ENCODE peak calls at places on chromosomes 1 and 21, in nine cellular contexts. S is K562, X is heart left ventricle, H is uterus, G is testis, R is GM12892, Y is breast epithelium, Q is GM12891, L is esophagus squamous epithelium. F is an unnamed sample.

GRCh38 chr1:71930526-71930925 is 351.8 kb downstream of the NEGR1 start:
- DNase-seq in Y (no peak), G (no peak), L (no peak), R (no peak), H (no peak), S (no peak), Q (no peak), X (no peak), F (no peak)

GRCh38 chr1:183676515-183677189 is 23.5 kb upstream of the APOBEC4 start:
- DNase-seq in Q (no peak), G (no peak), H (no peak), R (no peak), L (no peak), S (no peak), Y (no peak), X (no peak), F (no peak)

GRCh38 chr21:31660134-31660565 is 657 bp downstream of the SOD1 start:
- DNase-seq in L (no peak), X (no peak), H (peak; percentile 47), S (no peak), Q (no peak), G (peak; percentile 43), R (peak; percentile 37), Y (no peak), F (peak; percentile 38)

GRCh38 chr1:205950280-205950679 is 7.0 kb upstream of the SLC26A9 start:
- DNase-seq in Y (peak; percentile 68), R (no peak), H (no peak), X (no peak), G (peak; percentile 69), L (no peak), S (no peak), Q (no peak), F (no peak)

GRCh38 chr1:3567405-3567804 is 43.9 kb downstream of the MEGF6 start:
- DNase-seq in Y (no peak), X (no peak), Q (no peak), H (no peak), S (no peak), R (no peak), G (no peak), L (no peak), F (no peak)

GRCh38 chr1:232589809-232590741 is 39.9 kb downstream of the SIPA1L2 start:
- DNase-seq in H (no peak), L (no peak), G (no peak), X (no peak), S (no peak), R (no peak), Y (no peak), Q (no peak), F (no peak)

GRCh38 chr1:229130028-229130668 is 140.8 kb upstream of the RAB4A start:
- DNase-seq in X (peak; percentile 56), R (no peak), G (peak; percentile 44), S (no peak), L (no peak), Y (no peak), H (no peak), Q (no peak), F (no peak)

GRCh38 chr1:209885403-209886218 is 52.4 kb upstream of the SYT14 start:
- DNase-seq in S (no peak), H (no peak), L (no peak), Q (no peak), Y (no peak), G (no peak), R (no peak), X (no peak), F (no peak)

GRCh38 chr1:6582370-6582769 is 2.6 kb downstream of the ZBTB48 start:
- DNase-seq in X (no peak), S (no peak), G (no peak), L (no peak), H (no peak), R (no peak), Q (no peak), Y (no peak), F (no peak)

GRCh38 chr1:228166170-228166936 is 749 bp downstream of the IBA57 start:
- DNase-seq in H (no peak), L (no peak), Y (peak; percentile 83), G (peak; percentile 78), R (no peak), X (peak; percentile 75), Q (no peak), S (peak; percentile 82), F (peak; percentile 72)

GRCh38 chr1:101366513-101367215 is 129.8 kb downstream of the S1PR1 start:
- DNase-seq in R (no peak), Q (no peak), X (no peak), L (no peak), H (no peak), Y (no peak), S (no peak), G (no peak), F (no peak)

GRCh38 chr21:37670883-37671282 is 245.4 kb downstream of the KCNJ6 start:
- DNase-seq in H (no peak), S (no peak), G (no peak), Q (no peak), Y (no peak), L (no peak), X (no peak), R (no peak), F (no peak)

GRCh38 chr1:77783141-77783540 is 3.7 kb downstream of the MIGA1 start:
- DNase-seq in Y (no peak), L (no peak), G (no peak), X (no peak), S (no peak), Q (no peak), R (no peak), H (no peak), F (no peak)

GRCh38 chr1:77776007-77776725 is 3.3 kb upstream of the MIGA1 start:
- DNase-seq in S (no peak), R (no peak), Q (no peak), L (no peak), H (no peak), Y (no peak), X (no peak), G (no peak), F (no peak)

GRCh38 chr1:77781683-77782082 is 2.2 kb downstream of the MIGA1 start:
- DNase-seq in Q (no peak), Y (no peak), X (no peak), H (no peak), R (no peak), G (no peak), L (no peak), S (no peak), F (no peak)

GRCh38 chr1:77779529-77780281 is at the start of gene MIGA1:
- DNase-seq in X (peak; percentile 92), S (peak; percentile 95), Y (peak; percentile 79), G (peak; percentile 97), R (peak; percentile 70), Q (peak; percentile 65), L (peak; percentile 35), H (peak; percentile 85), F (peak; percentile 70)
- TF ChIP-seq POLR2A in X (no peak), S (peak; percentile 71), Y (no peak), G (no peak), R (peak; percentile 63), Q (peak; percentile 67), L (no peak), H (no peak), F (peak; percentile 73)

GRCh38 chr21:44528634-44528995 is 11.4 kb downstream of the KRTAP10-1 start:
- DNase-seq in L (no peak), X (no peak), S (no peak), H (no peak), G (no peak), Q (no peak), Y (no peak), R (no peak), F (no peak)

GRCh38 chr21:44529011-44529421 is 11.0 kb downstream of the KRTAP10-1 start:
- DNase-seq in R (no peak), L (no peak), S (no peak), H (peak; percentile 1), X (no peak), Y (peak; percentile 35), G (no peak), Q (no peak), F (no peak)

GRCh38 chr21:44527156-44527982 is 12.6 kb downstream of the KRTAP10-1 start:
- DNase-seq in Q (no peak), Y (peak; percentile 42), S (no peak), X (no peak), L (no peak), G (no peak), H (peak; percentile 5), R (no peak), F (no peak)

GRCh38 chr21:44529503-44530125 is 10.4 kb downstream of the KRTAP10-1 start:
- DNase-seq in S (no peak), Y (peak; percentile 30), X (no peak), G (no peak), H (peak; percentile 2), Q (no peak), L (no peak), R (no peak), F (no peak)

GRCh38 chr21:44527983-44528633 is 11.9 kb downstream of the KRTAP10-1 start:
- DNase-seq in G (no peak), R (no peak), L (no peak), H (peak; percentile 5), Y (peak; percentile 35), Q (no peak), X (no peak), S (no peak), F (no peak)
- TF ChIP-seq POLR2A in G (no peak), R (no peak), L (no peak), H (no peak), Y (no peak), Q (no peak), X (no peak), S (no peak), F (no peak)

GRCh38 chr1:65067491-65068201 is 80.4 kb upstream of the AK4 start:
- DNase-seq in Y (peak; percentile 67), Q (peak; percentile 30), H (peak; percentile 65), X (peak; percentile 81), L (no peak), G (peak; percentile 84), S (peak; percentile 75), R (peak; percentile 40), F (peak; percentile 61)
- TF ChIP-seq POLR2A in Y (peak; percentile 97), Q (no peak), H (peak; percentile 65), X (peak; percentile 65), L (no peak), G (no peak), S (peak; percentile 87), R (no peak), F (no peak)

GRCh38 chr21:33541105-33541711 is 709 bp downstream of the GART start:
- DNase-seq in R (no peak), L (no peak), X (no peak), Y (no peak), S (peak; percentile 75), Q (no peak), H (no peak), G (no peak), F (no peak)

GRCh38 chr21:33542640-33543504 is at the start of gene SON:
- DNase-seq in Y (peak; percentile 99), R (peak; percentile 85), H (peak; percentile 97), S (peak; percentile 100), G (peak; percentile 100), X (peak; percentile 99), Q (peak; percentile 79), L (peak; percentile 95), F (peak; percentile 97)

GRCh38 chr21:33540711-33541104 is 1.2 kb downstream of the GART start:
- DNase-seq in Y (no peak), S (peak; percentile 31), L (no peak), R (no peak), H (no peak), Q (no peak), X (no peak), G (no peak), F (no peak)

GRCh38 chr21:33543505-33544129 is 779 bp downstream of the SON start:
- DNase-seq in S (peak; percentile 90), Y (peak; percentile 71), Q (no peak), X (peak; percentile 78), H (peak; percentile 71), L (no peak), G (no peak), R (no peak), F (no peak)

GRCh38 chr21:33541756-33542639 is at the start of gene GART:
- DNase-seq in X (peak; percentile 86), G (peak; percentile 88), Y (peak; percentile 81), H (peak; percentile 83), S (peak; percentile 95), R (peak; percentile 55), Q (peak; percentile 56), L (peak; percentile 67), F (peak; percentile 75)
- TF ChIP-seq POLR2A in X (peak; percentile 60), G (peak; percentile 38), Y (peak; percentile 81), H (peak; percentile 78), S (peak; percentile 97), R (peak; percentile 58), Q (peak; percentile 61), L (no peak), F (peak; percentile 95)

F was measured in H54.